ENCODE peak calls at places on chromosome 10, in five cellular contexts. I is left ventricle myocardium inferior, E is tibial artery, Y is upper lobe of right lung, L is GM12878. H is an unnamed sample. For H3K36me3 and H3K4me1, the result is how much of the 10 kb centered on the place peaks cover.

GRCh38 chr10:119302172-119302571 is 94.8 kb downstream of the GRK5 start:
- DNase-seq in I (no peak), E (no peak), Y (no peak), L (no peak), H (no peak)

GRCh38 chr10:62443866-62444265 is 69.7 kb downstream of the ZNF365 start:
- DNase-seq in I (no peak), E (no peak), Y (no peak), L (no peak), H (no peak)

GRCh38 chr10:103691267-103691666 is 164.1 kb downstream of the SH3PXD2A start:
- DNase-seq in I (no peak), E (no peak), Y (no peak), L (no peak), H (no peak)

GRCh38 chr10:58932126-58932525 is 244.3 kb upstream of the PHYHIPL start:
- DNase-seq in I (no peak), E (no peak), Y (no peak), L (no peak), H (no peak)

GRCh38 chr10:84298077-84298476 is 30.3 kb upstream of the CCSER2 start:
- DNase-seq in I (no peak), E (no peak), Y (no peak), L (no peak), H (no peak)

GRCh38 chr10:129741978-129742741 is 221.9 kb downstream of the EBF3 start:
- DNase-seq in I (no peak), E (no peak), Y (peak), L (no peak), H (no peak)

GRCh38 chr10:122852261-122852660 is 6.6 kb upstream of the CUZD1 start:
- DNase-seq in I (no peak), E (no peak), Y (no peak), L (no peak), H (no peak)

GRCh38 chr10:58511765-58512469 is 755 bp upstream of the BICC1 start:
- DNase-seq in I (peak), E (peak), Y (no peak), L (no peak), H (peak)

GRCh38 chr10:29030855-29031254 is 258.0 kb upstream of the LYZL1 start:
- DNase-seq in I (no peak), E (no peak), Y (no peak), L (no peak), H (no peak)

GRCh38 chr10:6059506-6059905 is 2.7 kb downstream of the IL2RA start:
- DNase-seq in I (no peak), E (no peak), Y (no peak), L (no peak), H (no peak)

GRCh38 chr10:58189269-58189668 is 78.4 kb downstream of the IPMK start:
- DNase-seq in I (no peak), E (no peak), Y (no peak), L (no peak), H (no peak)

GRCh38 chr10:112510384-112510783 is 63.4 kb downstream of the VTI1A start:
- DNase-seq in I (no peak), E (no peak), Y (no peak), L (no peak), H (no peak)

GRCh38 chr10:43313901-43314300 is 47.0 kb upstream of the RASGEF1A start:
- DNase-seq in I (no peak), E (peak), Y (peak), L (no peak), H (no peak)

GRCh38 chr10:119538632-119539358 is 3.7 kb downstream of the RGS10 start:
- DNase-seq in I (no peak), E (no peak), Y (no peak), L (no peak), H (no peak)

GRCh38 chr10:61399386-61399785 is 53.8 kb downstream of the TMEM26 start:
- DNase-seq in I (no peak), E (no peak), Y (no peak), L (no peak), H (no peak)

GRCh38 chr10:47207280-47207613 is 92.8 kb upstream of the GDF10 start:
- DNase-seq in I (no peak), E (no peak), Y (no peak), L (no peak), H (no peak)

GRCh38 chr10:93947055-93947454 is 46.7 kb upstream of the PLCE1 start:
- DNase-seq in I (peak), E (no peak), Y (no peak), L (no peak), H (no peak)

GRCh38 chr10:11705687-11706086 is 36.5 kb upstream of the ECHDC3 start:
- DNase-seq in I (no peak), E (no peak), Y (no peak), L (no peak), H (no peak)

GRCh38 chr10:15452545-15452944 is 81.5 kb upstream of the FAM171A1 start:
- DNase-seq in I (no peak), E (no peak), Y (no peak), L (no peak), H (no peak)

GRCh38 chr10:43372751-43373445 is 1.5 kb downstream of the FXYD4 start:
- DNase-seq in I (no peak), E (no peak), Y (no peak), L (no peak), H (no peak)

GRCh38 chr10:114103286-114103685 is 59.6 kb downstream of the ADRB1 start:
- DNase-seq in I (no peak), E (no peak), Y (no peak), L (peak), H (no peak)

GRCh38 chr10:77408259-77408658 is 229.3 kb downstream of the KCNMA1 start:
- DNase-seq in I (no peak), E (no peak), Y (no peak), L (no peak), H (no peak)

GRCh38 chr10:132414402-132415016 is 17.5 kb downstream of the PWWP2B start:
- DNase-seq in I (no peak), E (no peak), Y (no peak), L (no peak), H (no peak)

GRCh38 chr10:98414932-98415709 is at the start of gene PYROXD2:
- DNase-seq in I (peak), E (peak), Y (peak), L (no peak), H (peak)

GRCh38 chr10:31120392-31120791 is 88.7 kb upstream of the ZNF438 start:
- DNase-seq in I (no peak), E (no peak), Y (no peak), L (no peak), H (no peak)

GRCh38 chr10:44968101-44968886 is 8.7 kb downstream of the RASSF4 start:
- DNase-seq in I (no peak), E (peak), Y (no peak), L (no peak), H (peak)

GRCh38 chr10:68284007-68284406 is 47.9 kb upstream of the HNRNPH3 start:
- DNase-seq in I (no peak), E (no peak), Y (no peak), L (no peak), H (no peak)

GRCh38 chr10:210297-210696 is 75.0 kb downstream of the ZMYND11 start:
- DNase-seq in I (no peak), E (no peak), Y (no peak), L (no peak), H (no peak)

GRCh38 chr10:33265621-33266020 is 68.8 kb downstream of the NRP1 start:
- DNase-seq in I (no peak), E (no peak), Y (no peak), L (no peak), H (no peak)

GRCh38 chr10:123136806-123137642 is 1.3 kb downstream of the HMX3 start:
- DNase-seq in I (no peak), E (no peak), Y (no peak), L (no peak), H (no peak)

GRCh38 chr10:19974554-19974953 is 158.3 kb downstream of the PLXDC2 start:
- DNase-seq in I (no peak), E (no peak), Y (no peak), L (no peak), H (no peak)

GRCh38 chr10:121552746-121553145 is 45.5 kb downstream of the FGFR2 start:
- DNase-seq in I (no peak), E (no peak), Y (no peak), L (no peak), H (no peak)

GRCh38 chr10:125076891-125077643 is 83.3 kb downstream of the CTBP2 start:
- DNase-seq in I (no peak), E (no peak), Y (peak), L (no peak), H (no peak)
- H3K36me3 ChIP-seq in I (under half), E (under half), Y (under half), L (under half), H (under half)

GRCh38 chr10:8305871-8306652 is 251.6 kb downstream of the GATA3 start:
- DNase-seq in I (no peak), E (no peak), Y (no peak), L (no peak), H (no peak)
- H3K4me1 ChIP-seq in I (under half), E (under half), Y (under half), L (under half), H (under half)

GRCh38 chr10:35042783-35043182 is 47.4 kb downstream of the CUL2 start:
- DNase-seq in I (no peak), E (no peak), Y (no peak), L (no peak), H (no peak)
- H3K36me3 ChIP-seq in I (half or more), E (under half), Y (half or more), L (under half), H (under half)

GRCh38 chr10:79190740-79191261 is 122.0 kb downstream of the ZMIZ1 start:
- DNase-seq in I (no peak), E (no peak), Y (no peak), L (no peak), H (no peak)
- H3K4me1 ChIP-seq in I (half or more), E (under half), Y (half or more), L (under half), H (under half)

GRCh38 chr10:69376662-69377061 is 40.1 kb downstream of the TACR2 start:
- DNase-seq in I (no peak), E (no peak), Y (no peak), L (no peak), H (no peak)

GRCh38 chr10:69377936-69378335 is 38.8 kb downstream of the TACR2 start:
- DNase-seq in I (no peak), E (no peak), Y (no peak), L (no peak), H (no peak)

GRCh38 chr10:69377191-69377590 is 39.5 kb downstream of the TACR2 start:
- DNase-seq in I (no peak), E (no peak), Y (no peak), L (no peak), H (no peak)

GRCh38 chr10:69382382-69383117 is 34.2 kb downstream of the TACR2 start:
- DNase-seq in I (no peak), E (no peak), Y (no peak), L (no peak), H (no peak)

GRCh38 chr10:69379800-69380199 is 36.9 kb downstream of the TACR2 start:
- DNase-seq in I (no peak), E (no peak), Y (no peak), L (no peak), H (no peak)
- H3K36me3 ChIP-seq in I (half or more), E (half or more), Y (half or more), L (under half), H (half or more)

GRCh38 chr10:4850400-4850799 is 24.4 kb downstream of the AKR1E2 start:
- DNase-seq in I (no peak), E (no peak), Y (no peak), L (no peak), H (no peak)

GRCh38 chr10:4849555-4850242 is 23.7 kb downstream of the AKR1E2 start:
- DNase-seq in I (peak), E (peak), Y (peak), L (peak), H (peak)

GRCh38 chr10:4851176-4851575 is 25.2 kb downstream of the AKR1E2 start:
- DNase-seq in I (no peak), E (no peak), Y (no peak), L (no peak), H (no peak)

GRCh38 chr10:4849042-4849402 is 23.0 kb downstream of the AKR1E2 start:
- DNase-seq in I (no peak), E (no peak), Y (no peak), L (no peak), H (no peak)

GRCh38 chr10:4851846-4852245 is 25.8 kb downstream of the AKR1E2 start:
- DNase-seq in I (peak), E (no peak), Y (no peak), L (no peak), H (no peak)
- H3K4me1 ChIP-seq in I (under half), E (under half), Y (under half), L (under half), H (under half)

H was measured in ascending aorta.